ENCODE peak calls at places on chromosomes 3 and 15, in four cellular contexts. Q is CD4-positive, alpha-beta T cell; S is aorta; Y is neuronal stem cell. W is an unnamed sample. For H3K27me3, the result is how much of the 10 kb centered on the place peaks cover.

GRCh38 chr3:128170866-128171516 is 17.7 kb downstream of the EEFSEC start:
- DNase-seq in S (no peak), Y (peak), Q (no peak), W (peak)

GRCh38 chr15:40006003-40006402 is 33.0 kb downstream of the SRP14 start:
- DNase-seq in Y (no peak), S (no peak), Q (no peak), W (no peak)

GRCh38 chr3:171776411-171776810 is 33.9 kb downstream of the PLD1 start:
- DNase-seq in S (no peak), Y (no peak), Q (no peak), W (no peak)

GRCh38 chr3:71026634-71027578 is 556.6 kb downstream of the FOXP1 start:
- DNase-seq in Y (no peak), S (no peak), Q (no peak), W (peak)

GRCh38 chr3:113140876-113141275 is 70.5 kb upstream of the BOC start:
- DNase-seq in Q (no peak), Y (no peak), S (no peak), W (peak)

GRCh38 chr3:104909188-104909587 is 457.5 kb upstream of the ALCAM start:
- DNase-seq in S (no peak), Y (no peak), Q (no peak), W (peak)

GRCh38 chr3:193377591-193377990 is 962 bp downstream of the ATP13A5 start:
- DNase-seq in Y (no peak), S (no peak), Q (no peak), W (no peak)

GRCh38 chr3:148931574-148931973 is 59.8 kb upstream of the GYG1 start:
- DNase-seq in S (no peak), Q (no peak), Y (no peak), W (no peak)

GRCh38 chr3:119858957-119859356 is 77.1 kb downstream of the NR1I2 start:
- DNase-seq in Q (no peak), S (no peak), Y (no peak), W (no peak)

GRCh38 chr3:45180051-45180450 is 33.9 kb upstream of the CDCP1 start:
- DNase-seq in Q (no peak), S (no peak), Y (no peak), W (peak)

GRCh38 chr3:69817988-69818387 is 78.7 kb downstream of the MITF start:
- DNase-seq in Y (no peak), Q (no peak), S (no peak), W (no peak)

GRCh38 chr3:126356373-126357298 is 572 bp downstream of the KLF15 start:
- DNase-seq in S (peak), Q (peak), Y (peak), W (no peak)

GRCh38 chr3:160221019-160221418 is 4.2 kb upstream of the C3orf80 start:
- DNase-seq in Q (no peak), Y (no peak), S (no peak), W (no peak)

GRCh38 chr3:37145607-37146006 is 28.8 kb downstream of the LRRFIP2 start:
- DNase-seq in S (no peak), Q (no peak), Y (no peak), W (no peak)

GRCh38 chr15:66851226-66852063 is 149.4 kb downstream of the SMAD6 start:
- DNase-seq in S (peak), Y (peak), Q (peak), W (no peak)

GRCh38 chr3:151964768-151965167 is 91.3 kb downstream of the SUCNR1 start:
- DNase-seq in S (no peak), Q (no peak), Y (no peak), W (peak)

GRCh38 chr3:187838016-187838535 is 92.8 kb upstream of the BCL6 start:
- DNase-seq in Y (no peak), Q (no peak), S (no peak), W (no peak)

GRCh38 chr3:76561494-76562242 is 478.2 kb upstream of the ROBO2 start:
- DNase-seq in S (no peak), Y (no peak), Q (no peak), W (no peak)

GRCh38 chr3:37319784-37320183 is 145.4 kb upstream of the LRRFIP2 start:
- DNase-seq in Q (no peak), S (no peak), Y (no peak), W (no peak)

GRCh38 chr3:76582632-76583378 is 457.1 kb upstream of the ROBO2 start:
- DNase-seq in Y (no peak), S (no peak), Q (no peak), W (no peak)

GRCh38 chr3:98482717-98483482 is 14.6 kb upstream of the OR5K2 start:
- DNase-seq in Q (no peak), S (no peak), Y (no peak), W (peak)

GRCh38 chr3:127394031-127394430 is 106.2 kb upstream of the PRR20G start:
- DNase-seq in Q (no peak), S (no peak), Y (no peak), W (no peak)

GRCh38 chr3:65436580-65436979 is 602.1 kb downstream of the MAGI1 start:
- DNase-seq in Q (no peak), Y (no peak), S (no peak), W (no peak)

GRCh38 chr3:122183893-122184590 is 574 bp downstream of the CASR start:
- DNase-seq in Y (no peak), S (no peak), Q (no peak), W (no peak)

GRCh38 chr3:122184591-122184929 is 1.1 kb downstream of the CASR start:
- DNase-seq in Q (no peak), Y (no peak), S (no peak), W (no peak)

GRCh38 chr3:122188758-122189157 is 5.3 kb downstream of the CASR start:
- DNase-seq in S (no peak), Y (no peak), Q (no peak), W (peak)

GRCh38 chr3:122183521-122183892 is at the start of gene CASR:
- DNase-seq in Q (no peak), S (no peak), Y (no peak), W (peak)

DNA sequence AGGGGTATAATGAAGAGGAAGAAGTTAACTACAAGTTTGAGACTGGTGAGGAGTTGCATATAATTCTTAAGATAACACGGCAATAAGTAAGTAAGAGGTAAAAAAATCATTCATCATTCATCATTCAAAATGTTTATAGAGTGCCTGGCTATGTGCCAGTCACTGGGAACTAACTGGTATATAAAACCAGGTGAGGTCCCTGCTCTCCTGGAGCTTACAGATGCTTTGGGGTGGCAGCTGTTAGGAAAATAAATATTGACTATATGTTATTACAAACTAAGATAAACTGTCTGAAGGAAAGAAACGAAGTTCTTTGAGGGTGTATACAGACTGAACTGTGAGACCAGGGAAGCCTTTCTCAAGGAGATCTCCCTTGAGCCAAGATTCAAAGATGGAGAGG is 2.9 kb downstream of the CASR start:
- DNase-seq in Y (no peak), S (no peak), Q (no peak), W (no peak)
- H3K27me3 ChIP-seq in Y (half or more), S (under half), Q (under half), W (under half)

DNA sequence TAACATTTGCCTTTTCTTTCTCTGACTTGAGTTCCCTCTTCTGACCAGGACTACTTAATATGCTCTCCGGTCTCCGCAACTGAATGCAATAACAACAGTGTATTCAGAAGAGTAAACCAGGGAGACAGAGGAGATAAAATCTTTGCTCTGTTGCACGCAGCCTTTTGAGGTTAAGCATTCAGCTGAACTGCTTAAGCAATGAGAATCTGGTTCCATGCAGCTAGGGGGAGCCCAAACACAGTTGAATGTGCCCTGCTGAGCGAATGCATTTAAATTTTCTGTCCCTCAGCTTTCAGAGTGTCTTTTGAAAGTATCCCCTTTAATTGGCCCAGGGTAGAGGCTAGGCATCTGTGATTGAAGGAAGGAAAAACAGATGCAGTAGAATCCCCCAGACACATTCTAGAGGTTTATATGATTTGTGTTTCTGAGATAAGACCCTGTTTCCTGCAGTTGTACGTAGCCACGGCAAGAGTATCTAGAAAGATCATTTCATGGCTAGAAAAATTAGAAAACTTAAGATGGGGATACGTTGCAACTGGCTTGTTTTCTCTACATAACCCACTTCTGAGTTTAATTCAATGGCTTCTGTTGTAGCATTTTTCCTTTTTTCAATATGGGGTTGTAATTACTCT is 309.6 kb downstream of the TUSC7 start:
- DNase-seq in Q (no peak), Y (peak), S (peak), W (peak)
- H3K27me3 ChIP-seq in Q (under half), Y (under half), S (under half), W (under half)

DNA sequence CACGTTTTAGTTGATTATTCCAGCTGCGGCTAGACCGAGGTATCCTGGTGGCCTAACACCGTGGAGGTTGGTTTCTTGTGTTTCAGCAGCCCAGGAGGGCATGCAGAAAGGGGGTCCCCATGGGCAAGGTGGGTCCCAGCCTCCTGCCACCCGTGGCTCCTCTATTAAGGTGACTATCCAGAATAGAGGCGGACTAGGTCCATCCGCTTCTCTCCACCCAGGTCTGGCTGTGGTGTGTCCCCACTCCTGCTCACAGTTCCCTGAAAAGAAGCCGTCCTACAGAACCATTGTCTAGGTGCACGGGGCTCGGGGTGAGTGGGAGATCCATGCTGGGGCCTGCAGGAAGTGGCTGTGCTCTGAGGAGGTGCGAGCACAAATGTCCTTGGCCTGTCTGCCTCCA is 81.5 kb downstream of the WNT7A start:
- DNase-seq in Q (no peak), Y (no peak), S (no peak), W (no peak)
- H3K27me3 ChIP-seq in Q (under half), Y (under half), S (under half), W (under half)

DNA sequence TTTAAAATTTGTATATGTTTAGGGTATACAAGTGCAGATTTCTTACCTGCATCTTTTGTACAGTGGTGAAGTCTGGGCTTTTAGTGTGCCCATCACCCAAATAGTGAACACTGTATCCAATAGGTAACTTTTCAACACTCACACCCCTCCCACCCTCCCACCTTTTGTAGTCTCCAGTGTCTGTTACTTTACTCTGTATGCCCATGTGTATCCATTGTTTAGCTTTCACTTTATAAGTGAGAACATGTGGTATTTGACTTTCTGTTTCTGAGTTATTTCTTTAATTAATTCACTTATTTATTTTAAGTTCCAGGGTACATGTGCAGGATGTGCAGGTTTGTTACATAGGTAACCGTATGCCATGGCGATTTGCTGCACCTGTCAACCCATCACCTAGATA is 124.8 kb upstream of the NEO1 start:
- DNase-seq in S (no peak), Y (no peak), Q (no peak), W (no peak)
- H3K27me3 ChIP-seq in S (under half), Y (under half), Q (under half), W (under half)

GRCh38 chr3:78641703-78642102 is 1126.1 kb downstream of the ROBO1 start:
- DNase-seq in Q (no peak), Y (no peak), S (no peak), W (peak)
- H3K27me3 ChIP-seq in Q (under half), Y (under half), S (under half), W (under half)

W was measured in bronchial epithelial cell.